ENCODE peak calls at places on chromosomes 5 and 9, in nine cellular contexts. B is Panc1; D is sigmoid colon; F is naive thymus-derived CD4-positive, alpha-beta T cell; Q is pancreas; Y is Peyer's patch; I is SJSA1; K is uterus; T is ovary. W is an unnamed sample. For H3K9me3 and H3K4me1, the result is how much of the 10 kb centered on the place peaks cover.

GRCh38 chr9:98530806-98531386 is 177.8 kb downstream of the GABBR2 start:
- DNase-seq in Q (no peak), B (no peak), Y (no peak), I (no peak), K (no peak), D (no peak), T (no peak), F (no peak), W (peak)

GRCh38 chr5:143922718-143923117 is 110.8 kb downstream of the HMHB1 start:
- DNase-seq in D (no peak), I (peak), Q (no peak), B (no peak), Y (no peak), F (no peak), K (no peak), T (no peak), W (no peak)

GRCh38 chr9:114229236-114229635 is 73.9 kb downstream of the COL27A1 start:
- DNase-seq in B (no peak), D (no peak), F (no peak), Q (no peak), T (no peak), I (no peak), Y (no peak), K (no peak), W (no peak)

GRCh38 chr5:150144876-150145275 is 10.8 kb downstream of the PDGFRB start:
- DNase-seq in T (no peak), I (no peak), Q (no peak), F (no peak), B (no peak), D (no peak), K (no peak), Y (no peak), W (no peak)

GRCh38 chr5:40775846-40776657 is 20.3 kb upstream of the TTC33 start:
- DNase-seq in B (no peak), Q (no peak), I (no peak), Y (no peak), D (no peak), F (no peak), K (no peak), T (no peak), W (no peak)

GRCh38 chr5:109485030-109485429 is 75.3 kb upstream of the PJA2 start:
- DNase-seq in I (no peak), Q (peak), D (peak), T (no peak), K (peak), Y (peak), B (no peak), F (no peak), W (no peak)

GRCh38 chr5:137199966-137200365 is 299.2 kb downstream of the SPOCK1 start:
- DNase-seq in T (no peak), Q (no peak), I (peak), K (no peak), F (no peak), B (no peak), Y (no peak), D (no peak), W (no peak)

GRCh38 chr5:147427784-147428401 is 82.0 kb downstream of the DPYSL3 start:
- DNase-seq in B (no peak), F (no peak), K (no peak), I (no peak), D (no peak), Q (no peak), Y (no peak), T (no peak), W (no peak)

GRCh38 chr9:96140401-96141180 is 161.4 kb downstream of the HSD17B3 start:
- DNase-seq in F (no peak), T (peak), Q (no peak), I (peak), K (no peak), B (no peak), D (peak), Y (no peak), W (no peak)

GRCh38 chr9:97462159-97462558 is 39.3 kb upstream of the TMOD1 start:
- DNase-seq in K (no peak), T (no peak), I (no peak), B (no peak), D (no peak), Q (no peak), F (no peak), Y (no peak), W (no peak)

GRCh38 chr9:89660286-89660685 is 55.5 kb downstream of the GADD45G start:
- DNase-seq in Y (no peak), B (no peak), K (no peak), T (no peak), D (no peak), Q (no peak), I (no peak), F (no peak), W (no peak)

GRCh38 chr9:126611592-126612328 is 2.0 kb upstream of the LMX1B start:
- DNase-seq in K (peak), T (peak), D (peak), Y (peak), F (peak), I (peak), B (peak), Q (peak), W (peak)

GRCh38 chr5:133750856-133751255 is 138.5 kb upstream of the FSTL4 start:
- DNase-seq in B (no peak), F (no peak), D (no peak), K (no peak), T (no peak), I (no peak), Y (no peak), Q (no peak), W (no peak)
- H3K9me3 ChIP-seq in B (under half), F (under half), D (under half), K (under half), T (under half), I (under half), Y (under half), Q (under half), W (under half)

DNA sequence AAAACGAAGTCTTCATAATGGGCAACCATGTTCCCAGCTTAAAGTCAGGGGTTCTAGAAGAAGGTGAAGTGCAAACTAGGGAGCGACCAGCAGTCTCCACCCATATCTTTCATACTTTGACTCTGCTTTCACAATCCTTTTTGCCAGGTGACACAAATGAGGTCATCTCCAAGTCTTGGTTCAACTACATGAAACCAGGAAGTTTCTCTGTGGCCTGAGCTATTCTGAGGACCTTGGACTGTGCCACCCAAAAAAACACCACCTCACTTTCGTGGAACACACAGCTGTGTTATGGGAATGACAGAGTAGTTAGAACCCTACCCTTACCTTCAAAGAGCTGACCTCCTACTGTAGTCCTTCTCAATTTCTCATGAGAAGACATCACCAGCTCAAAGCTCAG is 309.2 kb downstream of the AGTPBP1 start:
- DNase-seq in K (no peak), I (no peak), F (no peak), D (no peak), B (no peak), Q (no peak), T (no peak), Y (no peak), W (no peak)
- H3K27ac ChIP-seq in K (no peak), I (no peak), F (no peak), D (no peak), B (no peak), Q (peak), T (no peak), Y (no peak), W (no peak)

GRCh38 chr9:124800306-124801259 is 23.6 kb downstream of the OLFML2A start:
- DNase-seq in B (no peak), K (peak), F (no peak), Y (peak), D (no peak), I (no peak), Q (no peak), T (no peak), W (peak)
- H3K4me1 ChIP-seq in B (under half), K (under half), F (under half), Y (under half), D (under half), I (under half), Q (under half), T (under half), W (under half)

GRCh38 chr9:78515108-78515507 is 218.2 kb downstream of the PSAT1 start:
- DNase-seq in I (no peak), D (no peak), B (no peak), F (no peak), T (no peak), Y (no peak), K (no peak), Q (no peak), W (no peak)

GRCh38 chr9:78505546-78505945 is 208.6 kb downstream of the PSAT1 start:
- DNase-seq in K (no peak), Q (no peak), Y (no peak), B (no peak), T (no peak), I (no peak), F (no peak), D (no peak), W (no peak)

GRCh38 chr9:78507008-78507407 is 210.1 kb downstream of the PSAT1 start:
- DNase-seq in F (no peak), K (no peak), Y (no peak), Q (no peak), D (no peak), T (no peak), B (no peak), I (no peak), W (no peak)

DNA sequence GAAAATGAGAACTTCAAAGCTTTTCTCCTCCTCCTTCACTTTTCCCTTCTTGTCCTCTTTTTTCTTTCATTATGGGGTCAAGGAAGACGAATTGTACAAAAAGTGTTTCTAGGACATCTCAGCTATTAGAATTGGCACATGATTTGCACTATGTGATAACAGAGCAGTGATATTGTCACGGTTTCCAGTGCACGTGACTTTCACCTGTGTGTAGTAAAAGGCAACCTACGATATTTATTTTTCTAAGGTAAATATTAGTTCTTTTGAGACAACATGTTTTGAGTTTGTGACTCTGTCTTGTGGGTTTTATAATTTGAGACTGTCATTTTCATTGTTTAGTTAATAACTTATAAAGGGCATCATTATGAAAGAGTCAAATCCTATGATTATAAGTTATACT is 213.1 kb downstream of the PSAT1 start:
- DNase-seq in I (no peak), K (no peak), B (no peak), F (no peak), T (no peak), Q (no peak), D (no peak), Y (no peak), W (no peak)
- H3K9me3 ChIP-seq in I (under half), K (under half), B (under half), F (under half), T (under half), Q (under half), D (under half), Y (under half), W (under half)

GRCh38 chr9:75229605-75230332 is 141.5 kb downstream of the OSTF1 start:
- DNase-seq in T (no peak), Y (no peak), I (no peak), Q (no peak), K (no peak), F (no peak), D (peak), B (no peak), W (no peak)
- H3K27ac ChIP-seq in T (no peak), Y (peak), I (no peak), Q (peak), K (no peak), F (no peak), D (peak), B (no peak), W (no peak)

GRCh38 chr5:153748823-153749222 is 258.4 kb downstream of the GRIA1 start:
- DNase-seq in Y (no peak), D (no peak), K (no peak), T (no peak), F (no peak), Q (no peak), I (no peak), B (no peak), W (no peak)
- H3K4me1 ChIP-seq in Y (under half), D (under half), K (under half), T (under half), F (under half), Q (under half), I (under half), B (under half), W (under half)

GRCh38 chr5:164376840-164377239 is 871.4 kb downstream of the MAT2B start:
- DNase-seq in T (no peak), K (no peak), B (no peak), D (no peak), F (no peak), Y (no peak), Q (no peak), I (no peak), W (no peak)
- H3K9me3 ChIP-seq in T (under half), K (under half), B (under half), D (under half), F (under half), Y (under half), Q (under half), I (under half), W (under half)

GRCh38 chr5:127446626-127447025 is 70.8 kb upstream of the PRRC1 start:
- DNase-seq in B (no peak), Y (no peak), I (no peak), K (no peak), F (no peak), T (no peak), Q (no peak), D (no peak), W (no peak)
- H3K27ac ChIP-seq in B (no peak), Y (no peak), I (no peak), K (no peak), F (no peak), T (no peak), Q (no peak), D (no peak), W (no peak)

GRCh38 chr9:124293712-124294504 is 36.2 kb downstream of the NEK6 start:
- DNase-seq in B (no peak), F (no peak), Y (no peak), D (no peak), Q (no peak), I (peak), T (no peak), K (no peak), W (peak)

GRCh38 chr9:124295097-124295794 is 37.5 kb downstream of the NEK6 start:
- DNase-seq in D (peak), Y (no peak), Q (no peak), B (no peak), F (no peak), I (no peak), T (no peak), K (no peak), W (no peak)

GRCh38 chr9:124291801-124292396 is 34.1 kb downstream of the NEK6 start:
- DNase-seq in Y (peak), F (no peak), Q (no peak), T (no peak), B (no peak), I (peak), D (no peak), K (no peak), W (no peak)

GRCh38 chr9:124290743-124291554 is 33.2 kb downstream of the NEK6 start:
- DNase-seq in D (no peak), T (no peak), I (no peak), K (no peak), Y (no peak), F (no peak), B (no peak), Q (no peak), W (no peak)

GRCh38 chr9:124292696-124293593 is 35.2 kb downstream of the NEK6 start:
- DNase-seq in D (no peak), I (no peak), F (no peak), Q (no peak), K (no peak), Y (no peak), B (no peak), T (no peak), W (no peak)
- H3K4me1 ChIP-seq in D (under half), I (half or more), F (under half), Q (under half), K (under half), Y (under half), B (half or more), T (under half), W (half or more)

GRCh38 chr5:178429156-178429468 is 161.1 kb downstream of the COL23A1 start:
- DNase-seq in Q (no peak), T (no peak), K (no peak), I (no peak), Y (no peak), D (no peak), B (no peak), F (no peak), W (no peak)

GRCh38 chr5:178428341-178429155 is 161.6 kb downstream of the COL23A1 start:
- DNase-seq in K (no peak), F (no peak), Q (peak), D (no peak), T (no peak), Y (no peak), I (no peak), B (no peak), W (no peak)

GRCh38 chr5:178430187-178431062 is 159.8 kb downstream of the COL23A1 start:
- DNase-seq in F (no peak), B (no peak), I (no peak), Q (peak), Y (no peak), T (no peak), D (no peak), K (no peak), W (no peak)

GRCh38 chr5:178431063-178431776 is 159.0 kb downstream of the COL23A1 start:
- DNase-seq in K (no peak), B (no peak), D (no peak), F (no peak), Y (no peak), T (no peak), I (no peak), Q (no peak), W (no peak)

DNA sequence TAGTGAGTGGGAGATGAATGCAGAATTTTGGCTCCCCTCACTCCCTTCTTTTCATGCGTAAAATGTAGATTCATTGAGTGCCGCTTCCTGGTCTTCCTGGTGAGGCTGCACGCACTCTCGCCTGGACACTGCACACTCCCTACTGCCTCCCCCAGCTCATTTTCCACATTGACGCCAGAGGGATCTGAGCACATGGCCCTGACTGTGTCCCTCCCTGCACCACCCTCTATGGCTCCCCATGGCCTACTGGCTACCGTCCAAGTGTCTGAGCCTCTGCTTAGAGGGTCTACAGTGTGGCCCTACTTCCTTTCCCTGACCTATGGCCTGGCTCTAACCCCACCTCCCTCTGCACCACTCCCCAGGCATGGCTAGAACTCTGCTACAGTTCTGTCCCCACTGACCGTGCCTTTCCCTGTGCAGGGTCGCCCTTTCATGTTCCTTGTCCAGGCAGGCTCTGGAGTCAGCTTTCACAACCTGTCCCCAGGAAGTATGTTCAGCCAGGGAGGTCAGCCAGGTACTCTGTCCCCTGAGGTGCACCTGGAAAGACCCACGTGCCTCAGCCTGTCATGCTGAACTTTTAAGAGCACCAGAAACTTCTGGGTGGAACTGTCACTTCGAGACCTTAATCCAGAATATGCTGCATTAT is 160.5 kb downstream of the COL23A1 start:
- DNase-seq in Y (no peak), D (no peak), I (no peak), K (no peak), Q (peak), T (no peak), B (no peak), F (no peak), W (no peak)
- H3K9me3 ChIP-seq in Y (under half), D (under half), I (half or more), K (under half), Q (under half), T (under half), B (under half), F (under half), W (under half)